ENCODE peak calls at places on chromosomes 7 and 10, in ten cellular contexts. One of them, this sample, is unnamed.

GRCh38 chr7:143240323-143241168 is 18.7 kb downstream of the TAS2R40 start:
- DNase-seq in bronchial epithelial cell: peak
- DNase-seq in activated T-cell treated with anti-CD3 and anti-CD28 coated beads for 48 hours: peak
- DNase-seq in activated gamma-delta T cell treated with anti-CD3 and anti-CD28 coated beads, Interleukin-2, amount 50 U/mL, for 16 hours: peak
- DNase-seq in amygdala: peak
- DNase-seq in activated CD4-positive, alpha-beta T cell treated with anti-CD3 and anti-CD28 coated beads for 4 hours: peak
- DNase-seq in astrocyte of the hippocampus: peak
- DNase-seq in NCI-H2081: peak
- DNase-seq in right atrium auricular region: peak
- DNase-seq in stimulated activated CD4-positive, alpha-beta T cell treated with anti-CD3 and anti-CD28 coated beads, Interleukin-12 subunit alpha, Interleukin-12 subunit beta, amount 100 ng/mL, for 4 hours: peak
- DNase-seq in this sample: peak

GRCh38 chr7:13009517-13009916 is 322.1 kb downstream of the ARL4A start:
- DNase-seq in bronchial epithelial cell: no peak
- DNase-seq in activated T-cell treated with anti-CD3 and anti-CD28 coated beads for 48 hours: no peak
- DNase-seq in activated gamma-delta T cell treated with anti-CD3 and anti-CD28 coated beads, Interleukin-2, amount 50 U/mL, for 16 hours: no peak
- DNase-seq in amygdala: no peak
- DNase-seq in activated CD4-positive, alpha-beta T cell treated with anti-CD3 and anti-CD28 coated beads for 4 hours: no peak
- DNase-seq in astrocyte of the hippocampus: no peak
- DNase-seq in NCI-H2081: no peak
- DNase-seq in right atrium auricular region: no peak
- DNase-seq in stimulated activated CD4-positive, alpha-beta T cell treated with anti-CD3 and anti-CD28 coated beads, Interleukin-12 subunit alpha, Interleukin-12 subunit beta, amount 100 ng/mL, for 4 hours: no peak
- DNase-seq in this sample: no peak

GRCh38 chr7:140249036-140249806 is 72.4 kb upstream of the KDM7A start:
- DNase-seq in bronchial epithelial cell: no peak
- DNase-seq in activated T-cell treated with anti-CD3 and anti-CD28 coated beads for 48 hours: no peak
- DNase-seq in activated gamma-delta T cell treated with anti-CD3 and anti-CD28 coated beads, Interleukin-2, amount 50 U/mL, for 16 hours: no peak
- DNase-seq in amygdala: no peak
- DNase-seq in activated CD4-positive, alpha-beta T cell treated with anti-CD3 and anti-CD28 coated beads for 4 hours: no peak
- DNase-seq in astrocyte of the hippocampus: no peak
- DNase-seq in NCI-H2081: no peak
- DNase-seq in right atrium auricular region: no peak
- DNase-seq in stimulated activated CD4-positive, alpha-beta T cell treated with anti-CD3 and anti-CD28 coated beads, Interleukin-12 subunit alpha, Interleukin-12 subunit beta, amount 100 ng/mL, for 4 hours: no peak
- DNase-seq in this sample: no peak

GRCh38 chr7:117997862-117998825 is 124.9 kb upstream of the CTTNBP2 start:
- DNase-seq in bronchial epithelial cell: peak
- DNase-seq in activated T-cell treated with anti-CD3 and anti-CD28 coated beads for 48 hours: no peak
- DNase-seq in activated gamma-delta T cell treated with anti-CD3 and anti-CD28 coated beads, Interleukin-2, amount 50 U/mL, for 16 hours: no peak
- DNase-seq in amygdala: no peak
- DNase-seq in activated CD4-positive, alpha-beta T cell treated with anti-CD3 and anti-CD28 coated beads for 4 hours: no peak
- DNase-seq in astrocyte of the hippocampus: peak
- DNase-seq in NCI-H2081: no peak
- DNase-seq in right atrium auricular region: no peak
- DNase-seq in stimulated activated CD4-positive, alpha-beta T cell treated with anti-CD3 and anti-CD28 coated beads, Interleukin-12 subunit alpha, Interleukin-12 subunit beta, amount 100 ng/mL, for 4 hours: no peak
- DNase-seq in this sample: no peak

GRCh38 chr7:96414931-96415292 is 93.0 kb upstream of the SLC25A13 start:
- DNase-seq in bronchial epithelial cell: peak
- DNase-seq in activated T-cell treated with anti-CD3 and anti-CD28 coated beads for 48 hours: no peak
- DNase-seq in activated gamma-delta T cell treated with anti-CD3 and anti-CD28 coated beads, Interleukin-2, amount 50 U/mL, for 16 hours: peak
- DNase-seq in amygdala: no peak
- DNase-seq in activated CD4-positive, alpha-beta T cell treated with anti-CD3 and anti-CD28 coated beads for 4 hours: peak
- DNase-seq in astrocyte of the hippocampus: peak
- DNase-seq in NCI-H2081: peak
- DNase-seq in right atrium auricular region: no peak
- DNase-seq in stimulated activated CD4-positive, alpha-beta T cell treated with anti-CD3 and anti-CD28 coated beads, Interleukin-12 subunit alpha, Interleukin-12 subunit beta, amount 100 ng/mL, for 4 hours: peak
- DNase-seq in this sample: peak

GRCh38 chr10:124917168-124917938 is 24.6 kb upstream of the ZRANB1 start:
- DNase-seq in bronchial epithelial cell: peak
- DNase-seq in activated T-cell treated with anti-CD3 and anti-CD28 coated beads for 48 hours: peak
- DNase-seq in activated gamma-delta T cell treated with anti-CD3 and anti-CD28 coated beads, Interleukin-2, amount 50 U/mL, for 16 hours: peak
- DNase-seq in amygdala: peak
- DNase-seq in activated CD4-positive, alpha-beta T cell treated with anti-CD3 and anti-CD28 coated beads for 4 hours: peak
- DNase-seq in astrocyte of the hippocampus: peak
- DNase-seq in NCI-H2081: peak
- DNase-seq in right atrium auricular region: no peak
- DNase-seq in stimulated activated CD4-positive, alpha-beta T cell treated with anti-CD3 and anti-CD28 coated beads, Interleukin-12 subunit alpha, Interleukin-12 subunit beta, amount 100 ng/mL, for 4 hours: peak
- DNase-seq in this sample: no peak

GRCh38 chr7:2864204-2864985 is 20.3 kb upstream of the GNA12 start:
- DNase-seq in bronchial epithelial cell: peak
- DNase-seq in activated T-cell treated with anti-CD3 and anti-CD28 coated beads for 48 hours: no peak
- DNase-seq in activated gamma-delta T cell treated with anti-CD3 and anti-CD28 coated beads, Interleukin-2, amount 50 U/mL, for 16 hours: no peak
- DNase-seq in amygdala: no peak
- DNase-seq in activated CD4-positive, alpha-beta T cell treated with anti-CD3 and anti-CD28 coated beads for 4 hours: no peak
- DNase-seq in astrocyte of the hippocampus: no peak
- DNase-seq in NCI-H2081: no peak
- DNase-seq in right atrium auricular region: no peak
- DNase-seq in stimulated activated CD4-positive, alpha-beta T cell treated with anti-CD3 and anti-CD28 coated beads, Interleukin-12 subunit alpha, Interleukin-12 subunit beta, amount 100 ng/mL, for 4 hours: no peak
- DNase-seq in this sample: no peak

GRCh38 chr7:90383422-90383821 is 19.8 kb upstream of the CLDN12 start:
- DNase-seq in bronchial epithelial cell: peak
- DNase-seq in activated T-cell treated with anti-CD3 and anti-CD28 coated beads for 48 hours: no peak
- DNase-seq in activated gamma-delta T cell treated with anti-CD3 and anti-CD28 coated beads, Interleukin-2, amount 50 U/mL, for 16 hours: no peak
- DNase-seq in amygdala: no peak
- DNase-seq in activated CD4-positive, alpha-beta T cell treated with anti-CD3 and anti-CD28 coated beads for 4 hours: no peak
- DNase-seq in astrocyte of the hippocampus: no peak
- DNase-seq in NCI-H2081: no peak
- DNase-seq in right atrium auricular region: no peak
- DNase-seq in stimulated activated CD4-positive, alpha-beta T cell treated with anti-CD3 and anti-CD28 coated beads, Interleukin-12 subunit alpha, Interleukin-12 subunit beta, amount 100 ng/mL, for 4 hours: no peak
- DNase-seq in this sample: no peak

GRCh38 chr7:99562832-99563231 is 4.4 kb downstream of the ZNF655 start:
- DNase-seq in bronchial epithelial cell: peak
- DNase-seq in activated T-cell treated with anti-CD3 and anti-CD28 coated beads for 48 hours: peak
- DNase-seq in activated gamma-delta T cell treated with anti-CD3 and anti-CD28 coated beads, Interleukin-2, amount 50 U/mL, for 16 hours: no peak
- DNase-seq in amygdala: peak
- DNase-seq in activated CD4-positive, alpha-beta T cell treated with anti-CD3 and anti-CD28 coated beads for 4 hours: peak
- DNase-seq in astrocyte of the hippocampus: peak
- DNase-seq in NCI-H2081: no peak
- DNase-seq in right atrium auricular region: no peak
- DNase-seq in stimulated activated CD4-positive, alpha-beta T cell treated with anti-CD3 and anti-CD28 coated beads, Interleukin-12 subunit alpha, Interleukin-12 subunit beta, amount 100 ng/mL, for 4 hours: no peak
- DNase-seq in this sample: no peak

GRCh38 chr7:131681961-131682360 is 125.5 kb upstream of the PODXL start:
- DNase-seq in bronchial epithelial cell: peak
- DNase-seq in activated T-cell treated with anti-CD3 and anti-CD28 coated beads for 48 hours: no peak
- DNase-seq in activated gamma-delta T cell treated with anti-CD3 and anti-CD28 coated beads, Interleukin-2, amount 50 U/mL, for 16 hours: no peak
- DNase-seq in amygdala: no peak
- DNase-seq in activated CD4-positive, alpha-beta T cell treated with anti-CD3 and anti-CD28 coated beads for 4 hours: no peak
- DNase-seq in astrocyte of the hippocampus: no peak
- DNase-seq in NCI-H2081: no peak
- DNase-seq in right atrium auricular region: no peak
- DNase-seq in stimulated activated CD4-positive, alpha-beta T cell treated with anti-CD3 and anti-CD28 coated beads, Interleukin-12 subunit alpha, Interleukin-12 subunit beta, amount 100 ng/mL, for 4 hours: no peak
- DNase-seq in this sample: no peak

GRCh38 chr7:24290004-24290641 is 6.1 kb downstream of the NPY start:
- DNase-seq in bronchial epithelial cell: peak
- DNase-seq in activated T-cell treated with anti-CD3 and anti-CD28 coated beads for 48 hours: peak
- DNase-seq in activated gamma-delta T cell treated with anti-CD3 and anti-CD28 coated beads, Interleukin-2, amount 50 U/mL, for 16 hours: no peak
- DNase-seq in amygdala: no peak
- DNase-seq in activated CD4-positive, alpha-beta T cell treated with anti-CD3 and anti-CD28 coated beads for 4 hours: peak
- DNase-seq in astrocyte of the hippocampus: peak
- DNase-seq in NCI-H2081: peak
- DNase-seq in right atrium auricular region: no peak
- DNase-seq in stimulated activated CD4-positive, alpha-beta T cell treated with anti-CD3 and anti-CD28 coated beads, Interleukin-12 subunit alpha, Interleukin-12 subunit beta, amount 100 ng/mL, for 4 hours: peak
- DNase-seq in this sample: peak

GRCh38 chr7:111192614-111193053 is 101.7 kb downstream of the LRRN3 start:
- DNase-seq in bronchial epithelial cell: no peak
- DNase-seq in activated T-cell treated with anti-CD3 and anti-CD28 coated beads for 48 hours: no peak
- DNase-seq in activated gamma-delta T cell treated with anti-CD3 and anti-CD28 coated beads, Interleukin-2, amount 50 U/mL, for 16 hours: no peak
- DNase-seq in amygdala: no peak
- DNase-seq in activated CD4-positive, alpha-beta T cell treated with anti-CD3 and anti-CD28 coated beads for 4 hours: no peak
- DNase-seq in astrocyte of the hippocampus: no peak
- DNase-seq in NCI-H2081: no peak
- DNase-seq in right atrium auricular region: no peak
- DNase-seq in stimulated activated CD4-positive, alpha-beta T cell treated with anti-CD3 and anti-CD28 coated beads, Interleukin-12 subunit alpha, Interleukin-12 subunit beta, amount 100 ng/mL, for 4 hours: no peak
- DNase-seq in this sample: no peak

GRCh38 chr7:55071411-55072188 is 52.8 kb downstream of the EGFR start:
- DNase-seq in bronchial epithelial cell: no peak
- DNase-seq in activated T-cell treated with anti-CD3 and anti-CD28 coated beads for 48 hours: no peak
- DNase-seq in activated gamma-delta T cell treated with anti-CD3 and anti-CD28 coated beads, Interleukin-2, amount 50 U/mL, for 16 hours: no peak
- DNase-seq in amygdala: no peak
- DNase-seq in activated CD4-positive, alpha-beta T cell treated with anti-CD3 and anti-CD28 coated beads for 4 hours: no peak
- DNase-seq in astrocyte of the hippocampus: peak
- DNase-seq in NCI-H2081: no peak
- DNase-seq in right atrium auricular region: no peak
- DNase-seq in stimulated activated CD4-positive, alpha-beta T cell treated with anti-CD3 and anti-CD28 coated beads, Interleukin-12 subunit alpha, Interleukin-12 subunit beta, amount 100 ng/mL, for 4 hours: no peak
- DNase-seq in this sample: no peak

GRCh38 chr10:68560201-68560915 is at the start of gene TET1:
- DNase-seq in bronchial epithelial cell: no peak
- DNase-seq in activated T-cell treated with anti-CD3 and anti-CD28 coated beads for 48 hours: peak
- DNase-seq in activated gamma-delta T cell treated with anti-CD3 and anti-CD28 coated beads, Interleukin-2, amount 50 U/mL, for 16 hours: no peak
- DNase-seq in amygdala: no peak
- DNase-seq in activated CD4-positive, alpha-beta T cell treated with anti-CD3 and anti-CD28 coated beads for 4 hours: no peak
- DNase-seq in astrocyte of the hippocampus: peak
- DNase-seq in NCI-H2081: peak
- DNase-seq in right atrium auricular region: no peak
- DNase-seq in stimulated activated CD4-positive, alpha-beta T cell treated with anti-CD3 and anti-CD28 coated beads, Interleukin-12 subunit alpha, Interleukin-12 subunit beta, amount 100 ng/mL, for 4 hours: peak
- DNase-seq in this sample: peak

GRCh38 chr7:55588379-55588699 is 16.0 kb upstream of the VOPP1 start:
- DNase-seq in bronchial epithelial cell: peak
- DNase-seq in activated T-cell treated with anti-CD3 and anti-CD28 coated beads for 48 hours: no peak
- DNase-seq in activated gamma-delta T cell treated with anti-CD3 and anti-CD28 coated beads, Interleukin-2, amount 50 U/mL, for 16 hours: no peak
- DNase-seq in amygdala: no peak
- DNase-seq in activated CD4-positive, alpha-beta T cell treated with anti-CD3 and anti-CD28 coated beads for 4 hours: no peak
- DNase-seq in astrocyte of the hippocampus: no peak
- DNase-seq in NCI-H2081: no peak
- DNase-seq in right atrium auricular region: no peak
- DNase-seq in stimulated activated CD4-positive, alpha-beta T cell treated with anti-CD3 and anti-CD28 coated beads, Interleukin-12 subunit alpha, Interleukin-12 subunit beta, amount 100 ng/mL, for 4 hours: no peak
- DNase-seq in this sample: no peak

GRCh38 chr10:89431977-89432376 is 17.6 kb downstream of the IFIT5 start:
- DNase-seq in bronchial epithelial cell: peak
- DNase-seq in activated T-cell treated with anti-CD3 and anti-CD28 coated beads for 48 hours: no peak
- DNase-seq in activated gamma-delta T cell treated with anti-CD3 and anti-CD28 coated beads, Interleukin-2, amount 50 U/mL, for 16 hours: no peak
- DNase-seq in amygdala: no peak
- DNase-seq in activated CD4-positive, alpha-beta T cell treated with anti-CD3 and anti-CD28 coated beads for 4 hours: no peak
- DNase-seq in astrocyte of the hippocampus: peak
- DNase-seq in NCI-H2081: no peak
- DNase-seq in right atrium auricular region: no peak
- DNase-seq in stimulated activated CD4-positive, alpha-beta T cell treated with anti-CD3 and anti-CD28 coated beads, Interleukin-12 subunit alpha, Interleukin-12 subunit beta, amount 100 ng/mL, for 4 hours: no peak
- DNase-seq in this sample: no peak

GRCh38 chr10:97574374-97575100 is 2.0 kb downstream of the ANKRD2 start:
- DNase-seq in bronchial epithelial cell: peak
- DNase-seq in activated T-cell treated with anti-CD3 and anti-CD28 coated beads for 48 hours: no peak
- DNase-seq in activated gamma-delta T cell treated with anti-CD3 and anti-CD28 coated beads, Interleukin-2, amount 50 U/mL, for 16 hours: no peak
- DNase-seq in amygdala: peak
- DNase-seq in activated CD4-positive, alpha-beta T cell treated with anti-CD3 and anti-CD28 coated beads for 4 hours: peak
- DNase-seq in astrocyte of the hippocampus: peak
- DNase-seq in NCI-H2081: peak
- DNase-seq in right atrium auricular region: peak
- DNase-seq in stimulated activated CD4-positive, alpha-beta T cell treated with anti-CD3 and anti-CD28 coated beads, Interleukin-12 subunit alpha, Interleukin-12 subunit beta, amount 100 ng/mL, for 4 hours: no peak
- DNase-seq in this sample: no peak

GRCh38 chr10:52213511-52213831 is 100.6 kb upstream of the DKK1 start:
- DNase-seq in bronchial epithelial cell: peak
- DNase-seq in activated T-cell treated with anti-CD3 and anti-CD28 coated beads for 48 hours: no peak
- DNase-seq in activated gamma-delta T cell treated with anti-CD3 and anti-CD28 coated beads, Interleukin-2, amount 50 U/mL, for 16 hours: no peak
- DNase-seq in amygdala: no peak
- DNase-seq in activated CD4-positive, alpha-beta T cell treated with anti-CD3 and anti-CD28 coated beads for 4 hours: no peak
- DNase-seq in astrocyte of the hippocampus: peak
- DNase-seq in NCI-H2081: no peak
- DNase-seq in right atrium auricular region: no peak
- DNase-seq in stimulated activated CD4-positive, alpha-beta T cell treated with anti-CD3 and anti-CD28 coated beads, Interleukin-12 subunit alpha, Interleukin-12 subunit beta, amount 100 ng/mL, for 4 hours: no peak
- DNase-seq in this sample: no peak

GRCh38 chr7:96548664-96549063 is 161.0 kb downstream of the SEM1 start:
- DNase-seq in bronchial epithelial cell: peak
- DNase-seq in activated T-cell treated with anti-CD3 and anti-CD28 coated beads for 48 hours: no peak
- DNase-seq in activated gamma-delta T cell treated with anti-CD3 and anti-CD28 coated beads, Interleukin-2, amount 50 U/mL, for 16 hours: no peak
- DNase-seq in amygdala: no peak
- DNase-seq in activated CD4-positive, alpha-beta T cell treated with anti-CD3 and anti-CD28 coated beads for 4 hours: no peak
- DNase-seq in astrocyte of the hippocampus: no peak
- DNase-seq in NCI-H2081: peak
- DNase-seq in right atrium auricular region: no peak
- DNase-seq in stimulated activated CD4-positive, alpha-beta T cell treated with anti-CD3 and anti-CD28 coated beads, Interleukin-12 subunit alpha, Interleukin-12 subunit beta, amount 100 ng/mL, for 4 hours: no peak
- DNase-seq in this sample: no peak

GRCh38 chr10:106582291-106582690 is 582.2 kb downstream of the SORCS1 start:
- DNase-seq in bronchial epithelial cell: peak
- DNase-seq in activated T-cell treated with anti-CD3 and anti-CD28 coated beads for 48 hours: no peak
- DNase-seq in activated gamma-delta T cell treated with anti-CD3 and anti-CD28 coated beads, Interleukin-2, amount 50 U/mL, for 16 hours: no peak
- DNase-seq in amygdala: no peak
- DNase-seq in activated CD4-positive, alpha-beta T cell treated with anti-CD3 and anti-CD28 coated beads for 4 hours: no peak
- DNase-seq in astrocyte of the hippocampus: peak
- DNase-seq in NCI-H2081: no peak
- DNase-seq in right atrium auricular region: no peak
- DNase-seq in stimulated activated CD4-positive, alpha-beta T cell treated with anti-CD3 and anti-CD28 coated beads, Interleukin-12 subunit alpha, Interleukin-12 subunit beta, amount 100 ng/mL, for 4 hours: no peak
- DNase-seq in this sample: no peak

GRCh38 chr7:48424731-48425130 is 253.5 kb downstream of the ABCA13 start:
- DNase-seq in bronchial epithelial cell: peak
- DNase-seq in activated T-cell treated with anti-CD3 and anti-CD28 coated beads for 48 hours: no peak
- DNase-seq in activated gamma-delta T cell treated with anti-CD3 and anti-CD28 coated beads, Interleukin-2, amount 50 U/mL, for 16 hours: no peak
- DNase-seq in amygdala: no peak
- DNase-seq in activated CD4-positive, alpha-beta T cell treated with anti-CD3 and anti-CD28 coated beads for 4 hours: no peak
- DNase-seq in astrocyte of the hippocampus: peak
- DNase-seq in NCI-H2081: peak
- DNase-seq in right atrium auricular region: no peak
- DNase-seq in stimulated activated CD4-positive, alpha-beta T cell treated with anti-CD3 and anti-CD28 coated beads, Interleukin-12 subunit alpha, Interleukin-12 subunit beta, amount 100 ng/mL, for 4 hours: no peak
- DNase-seq in this sample: no peak

GRCh38 chr10:79295593-79295992 is 51.7 kb upstream of the PPIF start:
- DNase-seq in bronchial epithelial cell: no peak
- DNase-seq in activated T-cell treated with anti-CD3 and anti-CD28 coated beads for 48 hours: no peak
- DNase-seq in activated gamma-delta T cell treated with anti-CD3 and anti-CD28 coated beads, Interleukin-2, amount 50 U/mL, for 16 hours: no peak
- DNase-seq in amygdala: no peak
- DNase-seq in activated CD4-positive, alpha-beta T cell treated with anti-CD3 and anti-CD28 coated beads for 4 hours: no peak
- DNase-seq in astrocyte of the hippocampus: no peak
- DNase-seq in NCI-H2081: no peak
- DNase-seq in right atrium auricular region: no peak
- DNase-seq in stimulated activated CD4-positive, alpha-beta T cell treated with anti-CD3 and anti-CD28 coated beads, Interleukin-12 subunit alpha, Interleukin-12 subunit beta, amount 100 ng/mL, for 4 hours: no peak
- DNase-seq in this sample: no peak

GRCh38 chr10:78527296-78527695 is 493.6 kb downstream of the RPS24 start:
- DNase-seq in bronchial epithelial cell: no peak
- DNase-seq in activated T-cell treated with anti-CD3 and anti-CD28 coated beads for 48 hours: no peak
- DNase-seq in activated gamma-delta T cell treated with anti-CD3 and anti-CD28 coated beads, Interleukin-2, amount 50 U/mL, for 16 hours: no peak
- DNase-seq in amygdala: no peak
- DNase-seq in activated CD4-positive, alpha-beta T cell treated with anti-CD3 and anti-CD28 coated beads for 4 hours: no peak
- DNase-seq in astrocyte of the hippocampus: no peak
- DNase-seq in NCI-H2081: no peak
- DNase-seq in right atrium auricular region: no peak
- DNase-seq in stimulated activated CD4-positive, alpha-beta T cell treated with anti-CD3 and anti-CD28 coated beads, Interleukin-12 subunit alpha, Interleukin-12 subunit beta, amount 100 ng/mL, for 4 hours: no peak
- DNase-seq in this sample: no peak

GRCh38 chr10:100999742-101000601 is at the start of gene LZTS2:
- DNase-seq in bronchial epithelial cell: no peak
- DNase-seq in activated T-cell treated with anti-CD3 and anti-CD28 coated beads for 48 hours: no peak
- DNase-seq in activated gamma-delta T cell treated with anti-CD3 and anti-CD28 coated beads, Interleukin-2, amount 50 U/mL, for 16 hours: no peak
- DNase-seq in amygdala: no peak
- DNase-seq in activated CD4-positive, alpha-beta T cell treated with anti-CD3 and anti-CD28 coated beads for 4 hours: no peak
- DNase-seq in astrocyte of the hippocampus: peak
- DNase-seq in NCI-H2081: no peak
- DNase-seq in right atrium auricular region: no peak
- DNase-seq in stimulated activated CD4-positive, alpha-beta T cell treated with anti-CD3 and anti-CD28 coated beads, Interleukin-12 subunit alpha, Interleukin-12 subunit beta, amount 100 ng/mL, for 4 hours: no peak
- DNase-seq in this sample: no peak

GRCh38 chr7:150631866-150632864 is at the start of gene GIMAP6:
- DNase-seq in bronchial epithelial cell: no peak
- DNase-seq in activated T-cell treated with anti-CD3 and anti-CD28 coated beads for 48 hours: peak
- DNase-seq in activated gamma-delta T cell treated with anti-CD3 and anti-CD28 coated beads, Interleukin-2, amount 50 U/mL, for 16 hours: peak
- DNase-seq in amygdala: no peak
- DNase-seq in activated CD4-positive, alpha-beta T cell treated with anti-CD3 and anti-CD28 coated beads for 4 hours: peak
- DNase-seq in astrocyte of the hippocampus: no peak
- DNase-seq in NCI-H2081: no peak
- DNase-seq in right atrium auricular region: no peak
- DNase-seq in stimulated activated CD4-positive, alpha-beta T cell treated with anti-CD3 and anti-CD28 coated beads, Interleukin-12 subunit alpha, Interleukin-12 subunit beta, amount 100 ng/mL, for 4 hours: peak
- DNase-seq in this sample: no peak

GRCh38 chr7:108002726-108003590 is at the start of gene LAMB1:
- DNase-seq in bronchial epithelial cell: peak
- DNase-seq in activated T-cell treated with anti-CD3 and anti-CD28 coated beads for 48 hours: no peak
- DNase-seq in activated gamma-delta T cell treated with anti-CD3 and anti-CD28 coated beads, Interleukin-2, amount 50 U/mL, for 16 hours: no peak
- DNase-seq in amygdala: no peak
- DNase-seq in activated CD4-positive, alpha-beta T cell treated with anti-CD3 and anti-CD28 coated beads for 4 hours: no peak
- DNase-seq in astrocyte of the hippocampus: peak
- DNase-seq in NCI-H2081: peak
- DNase-seq in right atrium auricular region: peak
- DNase-seq in stimulated activated CD4-positive, alpha-beta T cell treated with anti-CD3 and anti-CD28 coated beads, Interleukin-12 subunit alpha, Interleukin-12 subunit beta, amount 100 ng/mL, for 4 hours: no peak
- DNase-seq in this sample: no peak

GRCh38 chr7:141528399-141528798 is 22.8 kb upstream of the AGK start:
- DNase-seq in bronchial epithelial cell: no peak
- DNase-seq in activated T-cell treated with anti-CD3 and anti-CD28 coated beads for 48 hours: no peak
- DNase-seq in activated gamma-delta T cell treated with anti-CD3 and anti-CD28 coated beads, Interleukin-2, amount 50 U/mL, for 16 hours: no peak
- DNase-seq in amygdala: no peak
- DNase-seq in activated CD4-positive, alpha-beta T cell treated with anti-CD3 and anti-CD28 coated beads for 4 hours: no peak
- DNase-seq in astrocyte of the hippocampus: no peak
- DNase-seq in NCI-H2081: no peak
- DNase-seq in right atrium auricular region: no peak
- DNase-seq in stimulated activated CD4-positive, alpha-beta T cell treated with anti-CD3 and anti-CD28 coated beads, Interleukin-12 subunit alpha, Interleukin-12 subunit beta, amount 100 ng/mL, for 4 hours: no peak
- DNase-seq in this sample: no peak

GRCh38 chr10:293636-294035 is 158.4 kb downstream of the ZMYND11 start:
- DNase-seq in bronchial epithelial cell: no peak
- DNase-seq in activated T-cell treated with anti-CD3 and anti-CD28 coated beads for 48 hours: no peak
- DNase-seq in activated gamma-delta T cell treated with anti-CD3 and anti-CD28 coated beads, Interleukin-2, amount 50 U/mL, for 16 hours: no peak
- DNase-seq in amygdala: no peak
- DNase-seq in activated CD4-positive, alpha-beta T cell treated with anti-CD3 and anti-CD28 coated beads for 4 hours: no peak
- DNase-seq in astrocyte of the hippocampus: peak
- DNase-seq in NCI-H2081: no peak
- DNase-seq in right atrium auricular region: no peak
- DNase-seq in stimulated activated CD4-positive, alpha-beta T cell treated with anti-CD3 and anti-CD28 coated beads, Interleukin-12 subunit alpha, Interleukin-12 subunit beta, amount 100 ng/mL, for 4 hours: no peak
- DNase-seq in this sample: no peak